ENCODE peak calls at places on chromosomes 5 and 9, in five cellular contexts. Y is heart right ventricle; J is activated T-helper 9 cell treated with anti-CD3 and anti-CD28 coated beads, Interleukin-2, amount 50 U/mL, for 16 hours; O is GM20000; S is stromal cell of bone marrow. C is an unnamed sample.

GRCh38 chr5:58330781-58331180 is 129.1 kb downstream of the PLK2 start:
- DNase-seq in Y (no peak), S (no peak), O (no peak), J (no peak), C (no peak)

GRCh38 chr5:179313849-179314521 is 31.3 kb downstream of the ADAMTS2 start:
- DNase-seq in O (no peak), S (peak), Y (peak), J (no peak), C (peak)

GRCh38 chr5:164175083-164175482 is 669.7 kb downstream of the MAT2B start:
- DNase-seq in J (no peak), Y (no peak), O (no peak), S (no peak), C (peak)

GRCh38 chr5:102755691-102756371 is 726 bp downstream of the PAM start:
- DNase-seq in J (peak), O (peak), Y (peak), S (no peak), C (no peak)

GRCh38 chr9:125515281-125515680 is 191.7 kb downstream of the MAPKAP1 start:
- DNase-seq in O (no peak), Y (no peak), S (no peak), J (no peak), C (no peak)

GRCh38 chr5:76765249-76765648 is 49.3 kb downstream of the F2R start:
- DNase-seq in S (peak), Y (no peak), J (no peak), O (no peak), C (peak)

GRCh38 chr9:749712-750111 is 91.8 kb upstream of the DMRT1 start:
- DNase-seq in S (no peak), O (no peak), J (no peak), Y (no peak), C (no peak)

GRCh38 chr5:126746290-126746689 is 30.6 kb upstream of the LMNB1 start:
- DNase-seq in Y (no peak), O (no peak), J (no peak), S (no peak), C (no peak)

GRCh38 chr5:27015758-27016157 is 22.6 kb downstream of the CDH9 start:
- DNase-seq in J (no peak), Y (no peak), O (no peak), S (no peak), C (no peak)

GRCh38 chr9:70830618-70831017 is 290.8 kb downstream of the TRPM3 start:
- DNase-seq in J (no peak), S (no peak), Y (no peak), O (no peak), C (no peak)

GRCh38 chr5:61866930-61867329 is 439.1 kb upstream of the KIF2A start:
- DNase-seq in O (peak), J (no peak), S (peak), Y (no peak), C (peak)

GRCh38 chr5:65035212-65036206 is 266.8 kb downstream of the CWC27 start:
- DNase-seq in J (peak), S (peak), Y (peak), O (peak), C (peak)

GRCh38 chr9:72480931-72481330 is 40.5 kb upstream of the TMC1 start:
- DNase-seq in O (no peak), Y (no peak), J (no peak), S (no peak), C (no peak)

GRCh38 chr9:99762470-99762869 is 59.2 kb upstream of the NR4A3 start:
- DNase-seq in O (peak), S (no peak), J (no peak), Y (no peak), C (no peak)

GRCh38 chr5:28862137-28862859 is 1823.9 kb upstream of the CDH9 start:
- DNase-seq in S (no peak), O (no peak), J (no peak), Y (no peak), C (no peak)

GRCh38 chr5:135264451-135265445 is 134.3 kb downstream of the MACROH2A1 start:
- DNase-seq in J (no peak), Y (no peak), O (no peak), S (no peak), C (no peak)

GRCh38 chr5:126403156-126403555 is 20.1 kb upstream of the GRAMD2B start:
- DNase-seq in O (no peak), S (no peak), Y (no peak), J (no peak), C (no peak)